ENCODE peak calls at places on chromosomes 1 and 21, in seven cellular contexts. P is endothelial cell of umbilical vein, A is upper lobe of right lung, I is Caco-2, S is A549, X is cardiac muscle cell, E is left lung. Z is an unnamed sample. For H3K4me1, the result is how much of the 10 kb centered on the place peaks cover.

GRCh38 chr1:29461115-29461739 is 224.9 kb downstream of the PTPRU start:
- DNase-seq in X (no peak), E (no peak), S (no peak), P (no peak), I (no peak), A (no peak), Z (no peak)

GRCh38 chr1:223504741-223505140 is 111.5 kb downstream of the CCDC185 start:
- DNase-seq in S (no peak), I (no peak), A (no peak), P (peak), X (peak), E (peak), Z (peak)

GRCh38 chr1:227899820-227900449 is 47.8 kb downstream of the WNT9A start:
- DNase-seq in I (peak), S (no peak), E (peak), P (no peak), A (peak), X (no peak), Z (peak)

GRCh38 chr1:242890211-242890741 is 364.8 kb downstream of the CEP170 start:
- DNase-seq in X (no peak), P (no peak), E (no peak), I (no peak), S (peak), A (no peak), Z (no peak)

GRCh38 chr1:244653439-244654283 is 735 bp downstream of the DESI2 start:
- DNase-seq in X (peak), A (no peak), S (peak), I (no peak), P (peak), E (no peak), Z (no peak)

GRCh38 chr1:111221633-111222286 is 5.8 kb upstream of the CHI3L2 start:
- DNase-seq in S (no peak), I (no peak), A (no peak), X (peak), P (no peak), E (no peak), Z (no peak)

GRCh38 chr1:25695991-25696330 is 79.4 kb downstream of the MAN1C1 start:
- DNase-seq in S (peak), E (no peak), I (no peak), X (peak), A (no peak), P (peak), Z (peak)

GRCh38 chr1:6357243-6357929 is 36.2 kb downstream of the ACOT7 start:
- DNase-seq in P (no peak), A (no peak), X (no peak), E (no peak), S (no peak), I (no peak), Z (no peak)

GRCh38 chr1:193335797-193336428 is 149.5 kb upstream of the B3GALT2 start:
- DNase-seq in E (no peak), S (no peak), I (no peak), A (no peak), P (peak), X (peak), Z (no peak)

GRCh38 chr21:14215971-14216621 is at the start of gene RBM11:
- DNase-seq in P (peak), E (peak), S (peak), X (peak), A (peak), I (peak), Z (peak)

GRCh38 chr1:208640295-208640694 is 396.1 kb upstream of the PLXNA2 start:
- DNase-seq in I (no peak), S (no peak), E (no peak), X (no peak), A (no peak), P (no peak), Z (no peak)

GRCh38 chr1:221856188-221857093 is 114.6 kb upstream of the DUSP10 start:
- DNase-seq in X (peak), E (no peak), A (no peak), P (no peak), S (no peak), I (no peak), Z (no peak)

GRCh38 chr1:220991506-220991905 is 112.3 kb downstream of the HLX start:
- DNase-seq in X (no peak), E (no peak), P (no peak), A (no peak), S (no peak), I (no peak), Z (no peak)

GRCh38 chr21:33042812-33043211 is 17.1 kb downstream of the OLIG2 start:
- DNase-seq in P (peak), A (no peak), I (no peak), X (peak), S (peak), E (no peak), Z (no peak)

GRCh38 chr1:186949173-186949572 is 120.4 kb downstream of the PLA2G4A start:
- DNase-seq in E (no peak), P (no peak), A (no peak), I (no peak), S (no peak), X (no peak), Z (no peak)

GRCh38 chr1:8463144-8463927 is 145.4 kb downstream of the SLC45A1 start:
- DNase-seq in E (no peak), I (no peak), P (peak), X (peak), A (no peak), S (no peak), Z (peak)

GRCh38 chr1:219771039-219771438 is 157.3 kb downstream of the SLC30A10 start:
- DNase-seq in X (peak), P (no peak), S (peak), E (no peak), I (no peak), A (no peak), Z (no peak)

GRCh38 chr21:39611547-39612190 is 1.1 kb upstream of the B3GALT5 start:
- DNase-seq in P (no peak), E (no peak), A (no peak), X (no peak), I (no peak), S (no peak), Z (no peak)
- H3K4me3 ChIP-seq in P (no peak), E (no peak), A (no peak), X (no peak), I (no peak), S (no peak), Z (no peak)

DNA sequence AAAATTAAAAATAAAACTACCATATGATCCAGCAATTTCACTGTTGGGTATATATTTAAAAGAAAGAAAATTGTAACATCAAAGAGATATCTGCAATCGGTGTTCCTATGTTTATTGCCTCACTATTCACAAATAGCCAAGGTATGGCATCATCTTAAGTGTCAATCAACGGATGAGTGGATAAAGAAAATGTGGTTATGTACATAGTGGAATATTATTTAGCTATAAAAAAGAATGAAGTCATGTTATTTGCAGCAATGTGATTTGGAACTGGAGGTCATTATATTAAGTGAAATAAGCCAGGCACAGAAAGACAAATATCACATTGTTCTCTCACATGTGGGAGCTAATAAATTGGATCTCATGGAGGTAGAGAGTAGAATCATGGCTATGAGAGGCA is 76.3 kb downstream of the RD3 start:
- DNase-seq in S (no peak), X (no peak), A (no peak), P (no peak), I (no peak), E (no peak), Z (no peak)
- H3K4me1 ChIP-seq in S (under half), X (under half), A (under half), P (under half), I (under half), E (under half), Z (under half)

GRCh38 chr1:23854568-23854967 is 13.5 kb downstream of the FUCA1 start:
- DNase-seq in A (no peak), E (no peak), S (no peak), P (peak), X (peak), I (no peak), Z (no peak)
- TF ChIP-seq CTCF in A (peak), E (no peak), S (peak), P (peak), X (peak), I (no peak), Z (no peak)

DNA sequence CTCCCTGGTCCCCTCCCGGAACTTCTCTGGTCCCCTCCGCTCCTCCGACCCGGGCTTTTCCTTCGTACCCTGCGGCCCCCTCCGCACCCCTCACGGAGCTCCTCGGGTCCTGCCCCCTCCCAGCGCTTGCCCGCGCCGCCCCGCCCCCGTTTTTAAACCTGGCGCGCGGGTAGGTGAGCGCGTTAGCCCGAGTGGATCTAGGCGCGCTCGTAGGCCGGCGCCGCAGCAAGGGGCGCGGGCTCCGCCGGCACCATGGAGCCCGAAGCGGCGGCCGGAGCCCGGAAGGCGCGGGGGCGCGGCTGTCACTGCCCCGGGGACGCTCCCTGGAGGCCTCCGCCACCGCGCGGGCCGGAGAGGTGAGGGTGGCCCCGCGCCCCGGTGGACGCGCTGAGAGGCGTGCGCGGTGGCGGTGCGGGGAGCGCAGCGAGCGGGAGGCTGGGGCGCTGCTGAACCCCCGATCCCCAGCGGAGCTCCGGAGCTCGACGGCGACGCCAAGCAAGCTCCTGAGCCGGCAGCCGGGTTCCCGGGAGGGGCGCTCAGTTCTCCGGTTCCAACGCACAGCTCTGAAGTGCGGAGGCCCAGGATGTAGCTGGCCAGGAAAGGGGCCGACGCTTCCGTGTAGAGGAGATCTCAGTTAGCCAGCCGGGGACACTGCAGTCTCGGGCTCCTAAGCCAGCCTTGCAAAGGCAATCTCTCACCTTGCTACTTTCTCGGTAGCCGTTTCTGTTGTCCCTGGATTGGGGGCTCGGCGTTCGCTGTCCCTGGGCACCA is at the start of gene RIPPLY3:
- DNase-seq in A (no peak), P (no peak), E (no peak), X (peak), S (peak), I (no peak), Z (no peak)
- H3K4me3 ChIP-seq in A (peak), P (peak), E (peak), X (peak), S (peak), I (peak), Z (peak)

GRCh38 chr1:179126338-179127060 is 44.6 kb downstream of the TOR3A start:
- DNase-seq in X (no peak), A (no peak), E (peak), P (peak), S (no peak), I (no peak), Z (peak)
- H3K4me1 ChIP-seq in X (under half), A (under half), E (under half), P (half or more), S (half or more), I (under half), Z (under half)

DNA sequence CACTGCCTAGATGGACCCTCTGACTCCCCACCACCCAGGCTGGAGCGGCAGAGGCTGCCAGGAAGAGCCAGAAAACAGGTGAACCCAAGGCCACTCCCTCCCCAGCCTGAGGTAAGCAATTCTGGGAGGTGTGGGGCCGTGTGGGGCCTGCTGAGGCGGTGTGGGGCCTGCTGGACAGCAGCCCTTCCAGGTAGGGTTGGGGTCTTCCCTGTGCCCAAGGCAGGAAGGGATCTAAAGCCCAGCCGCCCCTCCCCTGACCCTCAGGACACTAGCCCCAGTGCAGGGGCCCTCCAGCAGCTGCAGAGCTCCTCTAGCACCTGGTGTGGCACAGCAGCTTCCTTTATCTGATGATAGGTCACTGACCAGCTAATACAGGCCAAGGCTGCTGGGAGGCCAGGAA is 86.9 kb downstream of the IER5 start:
- DNase-seq in S (no peak), E (no peak), X (no peak), A (no peak), I (peak), P (no peak), Z (no peak)
- TF ChIP-seq CTCF in S (no peak), E (no peak), X (no peak), A (no peak), I (no peak), P (no peak), Z (no peak)

GRCh38 chr21:35046223-35046690 is 2.8 kb downstream of the RUNX1 start:
- DNase-seq in I (no peak), S (no peak), P (no peak), A (no peak), E (no peak), X (no peak), Z (no peak)

GRCh38 chr21:35044128-35044527 is 5.0 kb downstream of the RUNX1 start:
- DNase-seq in S (no peak), I (no peak), A (no peak), E (no peak), P (no peak), X (no peak), Z (no peak)

GRCh38 chr21:35044770-35045538 is 4.1 kb downstream of the RUNX1 start:
- DNase-seq in I (no peak), S (no peak), A (no peak), P (no peak), X (no peak), E (no peak), Z (no peak)

GRCh38 chr21:35046880-35047229 is 2.2 kb downstream of the RUNX1 start:
- DNase-seq in S (no peak), I (no peak), E (no peak), P (no peak), A (no peak), X (no peak), Z (no peak)

GRCh38 chr21:35045539-35046222 is 3.4 kb downstream of the RUNX1 start:
- DNase-seq in A (no peak), X (no peak), E (no peak), S (no peak), P (no peak), I (no peak), Z (no peak)
- H3K4me3 ChIP-seq in A (peak), X (no peak), E (peak), S (no peak), P (no peak), I (no peak), Z (no peak)

GRCh38 chr1:93483606-93484005 is 35.7 kb downstream of the FNBP1L start:
- DNase-seq in P (no peak), S (no peak), I (no peak), E (no peak), X (no peak), A (no peak), Z (no peak)
- H3K4me1 ChIP-seq in P (under half), S (under half), I (under half), E (under half), X (under half), A (under half), Z (under half)

GRCh38 chr1:23751815-23752200 is 8.5 kb downstream of the ELOA start:
- DNase-seq in S (no peak), P (no peak), I (no peak), A (no peak), X (no peak), E (no peak), Z (no peak)
- TF ChIP-seq CTCF in S (no peak), P (no peak), I (no peak), A (no peak), X (no peak), E (no peak), Z (no peak)

Z was measured in uterus.